ENCODE peak calls at places on chromosomes 16 and 17, in nine cellular contexts. P is NCI-H69; O is H9; L is stimulated activated CD8-positive, alpha-beta memory T cell treated with anti-CD3 and anti-CD28 coated beads, Interleukin-7, amount 100 ng/mL, for 1 hour; Y is ovary; G is stomach; W is EH; T is activated CD4-positive, alpha-beta T cell treated with anti-CD3 and anti-CD28 coated beads for 24 hours; J is A549. V is an unnamed sample.

GRCh38 chr16:53773881-53774280 is 69.9 kb downstream of the FTO start:
- DNase-seq in W (peak; percentile 29), L (no peak), J (no peak), P (no peak), G (no peak), O (no peak), T (no peak), Y (no peak), V (no peak)

GRCh38 chr17:75515523-75516254 is at the start of gene CASKIN2:
- DNase-seq in G (peak; percentile 97), P (peak; percentile 97), W (peak; percentile 92), T (peak; percentile 74), O (peak; percentile 98), L (peak; percentile 51), J (peak; percentile 99), Y (peak; percentile 99), V (peak; percentile 33)

GRCh38 chr17:30716461-30717289 is 107.8 kb downstream of the CRLF3 start:
- DNase-seq in T (no peak), P (peak; percentile 48), Y (no peak), O (peak; percentile 56), W (peak; percentile 19), J (no peak), L (no peak), G (no peak), V (no peak)

GRCh38 chr16:79508294-79508693 is 92.2 kb downstream of the MAF start:
- DNase-seq in W (no peak), O (no peak), Y (no peak), L (no peak), T (no peak), P (no peak), G (no peak), J (no peak), V (no peak)

GRCh38 chr16:47461598-47462266 is 601 bp downstream of the PHKB start:
- DNase-seq in T (no peak), G (no peak), P (peak; percentile 59), J (peak; percentile 53), Y (no peak), L (no peak), W (peak; percentile 59), O (no peak), V (no peak)

GRCh38 chr17:34721326-34721725 is 141.9 kb downstream of the TMEM132E start:
- DNase-seq in L (no peak), O (no peak), Y (no peak), T (no peak), W (no peak), J (no peak), P (no peak), G (no peak), V (no peak)

GRCh38 chr17:45279898-45280297 is 18.0 kb upstream of the SPATA32 start:
- DNase-seq in P (no peak), L (no peak), W (no peak), Y (no peak), O (no peak), T (no peak), J (no peak), G (no peak), V (no peak)

GRCh38 chr16:19481291-19481690 is 40.6 kb downstream of the GDE1 start:
- DNase-seq in G (no peak), O (no peak), L (no peak), P (no peak), J (no peak), T (no peak), W (peak; percentile 13), Y (no peak), V (no peak)

GRCh38 chr17:79760197-79760906 is 17.6 kb upstream of the CBX2 start:
- DNase-seq in J (no peak), L (no peak), O (no peak), T (no peak), P (no peak), Y (no peak), W (no peak), G (no peak), V (no peak)

GRCh38 chr16:3444032-3444388 is 530 bp downstream of the NAA60 start:
- DNase-seq in W (peak; percentile 84), Y (no peak), L (no peak), P (peak; percentile 44), J (no peak), G (peak; percentile 36), T (no peak), O (no peak), V (no peak)

GRCh38 chr16:81212830-81213465 is 25.5 kb upstream of the BCO1 start:
- DNase-seq in W (no peak), O (peak; percentile 41), P (no peak), T (no peak), L (no peak), J (no peak), G (no peak), Y (no peak), V (no peak)

GRCh38 chr17:37098910-37099664 is 150.3 kb downstream of the AATF start:
- DNase-seq in T (no peak), P (no peak), G (no peak), O (no peak), Y (no peak), J (no peak), L (no peak), W (peak; percentile 55), V (no peak)

GRCh38 chr17:35605753-35606152 is 18.6 kb downstream of the AP2B1 start:
- DNase-seq in W (peak; percentile 49), J (no peak), T (no peak), G (no peak), L (no peak), P (no peak), O (no peak), Y (no peak), V (no peak)

GRCh38 chr16:81494888-81495287 is 50.3 kb downstream of the CMIP start:
- DNase-seq in J (no peak), G (no peak), P (no peak), T (no peak), Y (no peak), W (no peak), O (no peak), L (no peak), V (no peak)

GRCh38 chr17:42313773-42314566 is 25.7 kb downstream of the STAT5A start:
- DNase-seq in O (no peak), P (no peak), T (no peak), L (no peak), J (no peak), Y (no peak), W (no peak), G (no peak), V (no peak)

GRCh38 chr16:2846511-2847310 is 11.3 kb downstream of the PRSS22 start:
- DNase-seq in Y (no peak), P (no peak), W (peak; percentile 30), O (no peak), J (peak; percentile 67), G (no peak), T (no peak), L (no peak), V (no peak)

GRCh38 chr16:50666658-50667496 is 14.2 kb downstream of the SNX20 start:
- DNase-seq in W (no peak), P (no peak), G (no peak), J (no peak), Y (no peak), L (no peak), T (peak; percentile 29), O (peak; percentile 69), V (no peak)

GRCh38 chr17:78125976-78126894 is 2.3 kb downstream of the TMC6 start:
- DNase-seq in L (no peak), P (no peak), J (no peak), O (no peak), Y (no peak), W (no peak), G (no peak), T (no peak), V (no peak)

GRCh38 chr17:75878174-75878998 is at the start of gene TRIM47:
- DNase-seq in P (peak; percentile 79), L (no peak), W (peak; percentile 48), Y (peak; percentile 83), T (no peak), G (peak; percentile 68), O (peak; percentile 69), J (peak; percentile 75), V (no peak)

GRCh38 chr17:67294451-67295199 is 49.6 kb upstream of the HELZ start:
- DNase-seq in O (peak; percentile 54), T (no peak), Y (no peak), J (no peak), L (no peak), P (no peak), W (no peak), G (no peak), V (no peak)